ENCODE peak calls at places on chromosome 10, in five cellular contexts. J is GDM1; Y is GM13977; Z is activated T-helper 1 cell treated with anti-CD3 and anti-CD28 coated beads, Interleukin-2, amount 50 U/mL, for 16 hours; N is amniotic epithelial cell. C is an unnamed sample.

GRCh38 chr10:74067373-74068370 is 69.8 kb downstream of the VCL start:
- DNase-seq in Z (no peak), N (peak), Y (no peak), J (no peak), C (no peak)

GRCh38 chr10:28291881-28292297 is 11.0 kb downstream of the MPP7 start:
- DNase-seq in Y (no peak), J (no peak), N (peak), Z (no peak), C (no peak)

GRCh38 chr10:74822583-74823089 is 3.8 kb upstream of the KAT6B start:
- DNase-seq in Z (no peak), Y (no peak), N (peak), J (no peak), C (no peak)

GRCh38 chr10:123538401-123539320 is 127.5 kb upstream of the GPR26 start:
- DNase-seq in Z (no peak), Y (no peak), J (no peak), N (no peak), C (no peak)

GRCh38 chr10:114634607-114634974 is 23.5 kb downstream of the ABLIM1 start:
- DNase-seq in J (no peak), Y (no peak), Z (no peak), N (peak), C (no peak)

GRCh38 chr10:49360271-49361177 is 35.4 kb downstream of the DRGX start:
- DNase-seq in J (no peak), Z (no peak), Y (no peak), N (no peak), C (no peak)

GRCh38 chr10:89475567-89475966 is 59.8 kb downstream of the SLC16A12 start:
- DNase-seq in J (no peak), Z (no peak), N (peak), Y (no peak), C (no peak)

GRCh38 chr10:98374176-98374969 is 40.6 kb downstream of the PYROXD2 start:
- DNase-seq in Z (no peak), N (peak), Y (no peak), J (no peak), C (no peak)

GRCh38 chr10:3906511-3907111 is 121.6 kb upstream of the KLF6 start:
- DNase-seq in Y (no peak), N (peak), Z (no peak), J (no peak), C (no peak)

GRCh38 chr10:84427903-84428650 is 99.7 kb downstream of the CCSER2 start:
- DNase-seq in N (peak), J (no peak), Y (no peak), Z (no peak), C (no peak)

GRCh38 chr10:17272648-17273047 is 44.6 kb downstream of the VIM start:
- DNase-seq in J (no peak), Y (no peak), N (no peak), Z (no peak), C (no peak)

GRCh38 chr10:70293169-70293813 is 9.5 kb upstream of the NPFFR1 start:
- DNase-seq in N (no peak), J (no peak), Y (peak), Z (no peak), C (no peak)

GRCh38 chr10:103181244-103181643 is 11.8 kb downstream of the NT5C2 start:
- DNase-seq in N (no peak), Z (no peak), Y (no peak), J (peak), C (no peak)

GRCh38 chr10:97047788-97048187 is 138.0 kb downstream of the SLIT1 start:
- DNase-seq in N (no peak), Y (no peak), J (no peak), Z (no peak), C (no peak)

GRCh38 chr10:108434818-108435217 is 1270.3 kb upstream of the SORCS1 start:
- DNase-seq in J (no peak), Y (no peak), N (no peak), Z (no peak), C (no peak)

GRCh38 chr10:88080213-88080612 is 216.8 kb downstream of the PTEN start:
- DNase-seq in Z (no peak), N (peak), Y (peak), J (no peak), C (no peak)

GRCh38 chr10:112361951-112362770 is 11.8 kb upstream of the ACSL5 start:
- DNase-seq in Y (no peak), N (peak), Z (no peak), J (no peak), C (peak)

GRCh38 chr10:74728225-74728624 is 98.2 kb upstream of the KAT6B start:
- DNase-seq in Z (no peak), J (no peak), N (no peak), Y (no peak), C (no peak)

GRCh38 chr10:32972929-32973328 is 14.9 kb upstream of the ITGB1 start:
- DNase-seq in J (no peak), N (peak), Z (no peak), Y (no peak), C (no peak)

GRCh38 chr10:33215154-33215553 is 119.3 kb downstream of the NRP1 start:
- DNase-seq in N (peak), Z (no peak), J (no peak), Y (no peak), C (no peak)

GRCh38 chr10:30495687-30496086 is 61.7 kb downstream of the MAP3K8 start:
- DNase-seq in J (no peak), Y (no peak), N (no peak), Z (no peak), C (no peak)

GRCh38 chr10:116748041-116748440 is 5.7 kb upstream of the HSPA12A start:
- DNase-seq in Z (no peak), N (peak), J (no peak), Y (no peak), C (no peak)

GRCh38 chr10:74329873-74330272 is 178.9 kb downstream of the ADK start:
- DNase-seq in Y (no peak), J (no peak), Z (no peak), N (peak), C (no peak)

GRCh38 chr10:23055424-23056191 is 39.8 kb upstream of the MSRB2 start:
- DNase-seq in Z (no peak), N (no peak), J (no peak), Y (no peak), C (no peak)

GRCh38 chr10:30752481-30752881 is 122.9 kb upstream of the LYZL2 start:
- DNase-seq in Y (no peak), N (no peak), Z (no peak), J (no peak), C (no peak)

GRCh38 chr10:123150986-123151738 is 3.0 kb upstream of the BUB3 start:
- DNase-seq in J (peak), Z (no peak), N (no peak), Y (peak), C (no peak)

GRCh38 chr10:73625004-73625883 is 16.0 kb downstream of the MYOZ1 start:
- DNase-seq in Y (no peak), N (peak), Z (no peak), J (no peak), C (no peak)

GRCh38 chr10:63671317-63671937 is 150.2 kb downstream of the REEP3 start:
- DNase-seq in N (peak), Z (no peak), Y (no peak), J (no peak), C (no peak)

GRCh38 chr10:132535065-132535651 is 2.4 kb upstream of the INPP5A start:
- DNase-seq in N (no peak), Z (no peak), Y (no peak), J (no peak), C (no peak)

GRCh38 chr10:128144547-128144946 is 18.3 kb upstream of the MKI67 start:
- DNase-seq in Z (no peak), Y (no peak), J (peak), N (no peak), C (no peak)

GRCh38 chr10:9608592-9608991 is 1409.1 kb upstream of the CELF2 start:
- DNase-seq in Y (no peak), N (peak), J (no peak), Z (no peak), C (no peak)

GRCh38 chr10:71266147-71266917 is 52.7 kb upstream of the SLC29A3 start:
- DNase-seq in Z (no peak), N (peak), J (no peak), Y (no peak), C (no peak)

GRCh38 chr10:54800677-54801480 is at the start of gene PCDH15:
- DNase-seq in Z (no peak), J (no peak), N (no peak), Y (peak), C (no peak)